ENCODE peak calls at places on chromosomes 5 and 9, in seven cellular contexts. H is fibroblast of lung; W is AG08396; U is cardiac muscle cell; F is SJSA1; I is C1 segment of cervical spinal cord; D is activated CD8-positive, alpha-beta memory T cell treated with anti-CD3 and anti-CD28 coated beads for 48 hours. S is an unnamed sample.

GRCh38 chr9:35945341-35946018 is 12.5 kb downstream of the OR2S2 start:
- DNase-seq in I (peak), H (peak), F (peak), D (peak), W (peak), U (peak), S (no peak)

GRCh38 chr5:14497276-14497675 is 84.3 kb upstream of the OTULINL start:
- DNase-seq in U (no peak), D (no peak), F (no peak), H (no peak), W (no peak), I (no peak), S (no peak)

GRCh38 chr5:131322926-131323325 is 59.1 kb downstream of the CDC42SE2 start:
- DNase-seq in I (no peak), D (no peak), F (no peak), W (no peak), U (no peak), H (no peak), S (no peak)

GRCh38 chr9:31700252-31701045 is 684.0 kb upstream of the ACO1 start:
- DNase-seq in I (no peak), F (no peak), W (no peak), U (no peak), D (no peak), H (peak), S (no peak)

GRCh38 chr9:83512621-83513020 is 25.6 kb downstream of the FRMD3 start:
- DNase-seq in W (no peak), D (no peak), U (no peak), I (no peak), H (no peak), F (no peak), S (no peak)

GRCh38 chr9:135916998-135917397 is 9.7 kb upstream of the CAMSAP1 start:
- DNase-seq in I (no peak), H (no peak), U (no peak), W (no peak), F (no peak), D (no peak), S (no peak)

GRCh38 chr9:99720455-99721050 is 101.1 kb upstream of the NR4A3 start:
- DNase-seq in U (no peak), D (no peak), W (peak), H (peak), F (no peak), I (no peak), S (no peak)

GRCh38 chr9:108991479-108991878 is 21.8 kb downstream of the CTNNAL1 start:
- DNase-seq in U (no peak), H (peak), I (no peak), D (no peak), F (no peak), W (no peak), S (no peak)

GRCh38 chr5:142973932-142974331 is 203.8 kb downstream of the ARHGAP26 start:
- DNase-seq in H (no peak), W (no peak), I (no peak), U (no peak), D (no peak), F (no peak), S (peak)

GRCh38 chr9:120925535-120926396 is 830 bp downstream of the TRAF1 start:
- DNase-seq in I (no peak), F (peak), D (no peak), W (peak), H (peak), U (no peak), S (peak)

GRCh38 chr9:97510797-97511761 is 9.6 kb downstream of the TMOD1 start:
- DNase-seq in F (peak), U (no peak), I (no peak), W (peak), D (no peak), H (peak), S (peak)

GRCh38 chr9:108761530-108762347 is 94.0 kb downstream of the ACTL7B start:
- DNase-seq in I (no peak), F (no peak), H (peak), W (peak), U (peak), D (peak), S (peak)

S was measured in osteoblast.